ENCODE peak calls at places on chromosomes 2 and 18, in nine cellular contexts. Z is fibroblast of the conjunctiva, H is NCI-H774, M is right cardiac atrium, D is NCI-H1092, W is RWPE1, R is GM12865, Q is NCI-H460, V is endodermal cell. E is an unnamed sample.

GRCh38 chr18:12079504-12080237 is 14.0 kb upstream of the ANKRD62 start:
- DNase-seq in Q (no peak), R (no peak), H (no peak), V (no peak), D (no peak), W (no peak), Z (peak; percentile 20), M (no peak), E (no peak)

GRCh38 chr2:107278672-107279071 is 392.7 kb upstream of the ST6GAL2 start:
- DNase-seq in Q (no peak), W (no peak), M (no peak), D (no peak), H (no peak), V (peak; percentile 58), Z (no peak), R (no peak), E (no peak)

GRCh38 chr2:175036582-175037018 is 31.4 kb upstream of the CHN1 start:
- DNase-seq in H (peak; percentile 8), Z (no peak), D (no peak), M (no peak), W (peak; percentile 37), Q (peak; percentile 45), R (peak; percentile 44), V (no peak), E (no peak)

GRCh38 chr2:120278901-120279300 is 26.2 kb downstream of the RALB start:
- DNase-seq in H (no peak), Q (no peak), Z (no peak), V (no peak), W (no peak), R (no peak), M (no peak), D (no peak), E (no peak)

GRCh38 chr18:76911440-76911839 is 89.1 kb downstream of the ZNF236 start:
- DNase-seq in Z (no peak), Q (no peak), D (no peak), W (no peak), R (no peak), H (no peak), M (no peak), V (no peak), E (no peak)

GRCh38 chr2:20291106-20291564 is 59.5 kb downstream of the PUM2 start:
- DNase-seq in W (peak; percentile 88), R (peak; percentile 51), Z (peak; percentile 82), D (no peak), Q (peak; percentile 83), M (no peak), H (peak; percentile 4), V (peak; percentile 89), E (no peak)

GRCh38 chr2:165601866-165602636 is 132.6 kb downstream of the CSRNP3 start:
- DNase-seq in R (no peak), W (peak; percentile 28), H (no peak), V (no peak), M (no peak), D (no peak), Q (peak; percentile 40), Z (peak; percentile 29), E (no peak)

GRCh38 chr2:234110219-234110618 is 59.7 kb downstream of the SPP2 start:
- DNase-seq in M (no peak), R (no peak), W (no peak), H (no peak), Z (no peak), Q (no peak), V (no peak), D (no peak), E (no peak)

GRCh38 chr2:98460573-98461560 is 16.2 kb downstream of the INPP4A start:
- DNase-seq in M (no peak), V (peak; percentile 41), H (no peak), Z (no peak), W (no peak), Q (no peak), D (no peak), R (peak; percentile 94), E (no peak)

GRCh38 chr2:44342854-44343253 is 18.4 kb downstream of the PREPL start:
- DNase-seq in R (peak; percentile 43), H (no peak), W (peak; percentile 6), Q (peak; percentile 16), D (no peak), M (no peak), Z (no peak), V (no peak), E (no peak)

E was measured in ovary.